ENCODE peak calls at places on chromosomes 16 and 17, in nine cellular contexts. U is fibroblast of the aortic adventitia, K is progenitor cell of endocrine pancreas, S is osteocyte, R is Calu3, I is GM12878, B is hepatocyte, M is left lung, N is body of pancreas. E is an unnamed sample.
A peak's percentile ranks its signal among the peaks of the same experiment; 100 is the strongest.

GRCh38 chr17:40714473-40714872 is 10.9 kb upstream of the KRT24 start:
- DNase-seq in U (no peak), K (no peak), S (no peak), R (no peak), I (no peak), B (no peak), M (no peak), N (no peak), E (no peak)

GRCh38 chr17:28944343-28944742 is 7.0 kb downstream of the PHF12 start:
- DNase-seq in U (no peak), K (no peak), S (no peak), R (no peak), I (no peak), B (no peak), M (no peak), N (no peak), E (no peak)

GRCh38 chr16:84095466-84095865 is 21.3 kb downstream of the MBTPS1 start:
- DNase-seq in U (no peak), K (no peak), S (peak; percentile 71), R (no peak), I (no peak), B (no peak), M (no peak), N (no peak), E (no peak)

GRCh38 chr17:31394544-31394943 is 3.1 kb downstream of the RAB11FIP4 start:
- DNase-seq in U (peak; percentile 83), K (peak; percentile 84), S (peak; percentile 91), R (no peak), I (no peak), B (peak; percentile 89), M (peak; percentile 64), N (peak; percentile 51), E (peak; percentile 44)

GRCh38 chr16:84007946-84008345 is 34.6 kb downstream of the SLC38A8 start:
- DNase-seq in U (no peak), K (no peak), S (no peak), R (no peak), I (no peak), B (no peak), M (no peak), N (no peak), E (no peak)

GRCh38 chr17:61410555-61411089 is 11.0 kb downstream of the TBX2 start:
- DNase-seq in U (peak; percentile 53), K (peak; percentile 81), S (no peak), R (no peak), I (no peak), B (peak; percentile 93), M (peak; percentile 82), N (peak; percentile 52), E (no peak)

GRCh38 chr17:72205357-72205756 is 84.5 kb downstream of the SOX9 start:
- DNase-seq in U (no peak), K (no peak), S (no peak), R (no peak), I (no peak), B (no peak), M (no peak), N (no peak), E (no peak)

GRCh38 chr17:73069164-73069774 is 23.2 kb downstream of the SLC39A11 start:
- DNase-seq in U (no peak), K (no peak), S (no peak), R (no peak), I (no peak), B (no peak), M (no peak), N (no peak), E (no peak)

GRCh38 chr16:49658491-49658890 is 197.4 kb downstream of the ZNF423 start:
- DNase-seq in U (no peak), K (no peak), S (no peak), R (no peak), I (no peak), B (no peak), M (no peak), N (no peak), E (no peak)

GRCh38 chr17:75695141-75695829 is 26.0 kb upstream of the ITGB4 start:
- DNase-seq in U (no peak), K (no peak), S (no peak), R (no peak), I (no peak), B (no peak), M (no peak), N (no peak), E (no peak)

GRCh38 chr17:62093188-62094155 is 28.4 kb upstream of the MED13 start:
- DNase-seq in U (peak; percentile 85), K (no peak), S (no peak), R (no peak), I (peak; percentile 90), B (no peak), M (no peak), N (no peak), E (peak; percentile 87)

GRCh38 chr17:63496663-63497400 is 20.0 kb downstream of the ACE start:
- DNase-seq in U (no peak), K (no peak), S (no peak), R (no peak), I (no peak), B (no peak), M (no peak), N (no peak), E (no peak)

GRCh38 chr16:46859719-46860152 is 24.4 kb upstream of the GPT2 start:
- DNase-seq in U (peak; percentile 78), K (no peak), S (no peak), R (peak; percentile 84), I (no peak), B (peak; percentile 56), M (no peak), N (no peak), E (peak; percentile 95)

GRCh38 chr17:58535431-58535830 is 21.0 kb upstream of the MTMR4 start:
- DNase-seq in U (peak; percentile 56), K (no peak), S (no peak), R (no peak), I (no peak), B (no peak), M (no peak), N (no peak), E (peak; percentile 36)

GRCh38 chr17:69972251-69972650 is 102.8 kb upstream of the KCNJ16 start:
- DNase-seq in U (no peak), K (no peak), S (no peak), R (no peak), I (no peak), B (no peak), M (no peak), N (no peak), E (no peak)

GRCh38 chr16:87464691-87465300 is 28.0 kb downstream of the ZCCHC14 start:
- DNase-seq in U (peak; percentile 98), K (no peak), S (no peak), R (peak; percentile 14), I (no peak), B (peak; percentile 80), M (peak; percentile 90), N (peak; percentile 77), E (peak; percentile 57)

DNA sequence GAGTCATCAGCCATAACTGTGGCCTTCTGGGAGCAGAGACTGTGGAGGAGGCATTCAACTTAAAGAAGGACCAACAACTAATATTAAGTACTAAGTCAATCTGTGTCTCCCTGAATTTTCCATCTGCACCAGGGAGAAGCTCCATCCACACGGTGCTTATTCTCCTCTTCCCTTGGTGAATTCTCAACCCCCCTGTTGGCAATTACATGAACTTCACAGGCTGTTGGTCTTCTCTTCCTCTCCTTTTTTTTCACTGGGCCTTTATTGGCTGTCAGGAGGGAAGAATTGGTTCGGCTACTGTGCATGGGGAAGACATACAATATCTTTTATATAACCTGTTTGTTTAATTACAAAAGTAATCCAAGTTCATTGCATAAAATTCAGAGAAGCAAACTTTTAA is 152.8 kb upstream of the IRX6 start:
- DNase-seq in U (no peak), K (no peak), S (no peak), R (no peak), I (no peak), B (no peak), M (no peak), N (no peak), E (no peak)
- TF ChIP-seq CTCF in U (no peak), K (no peak), S (no peak), R (no peak), I (no peak), B (no peak), M (no peak), N (no peak), E (no peak)

DNA sequence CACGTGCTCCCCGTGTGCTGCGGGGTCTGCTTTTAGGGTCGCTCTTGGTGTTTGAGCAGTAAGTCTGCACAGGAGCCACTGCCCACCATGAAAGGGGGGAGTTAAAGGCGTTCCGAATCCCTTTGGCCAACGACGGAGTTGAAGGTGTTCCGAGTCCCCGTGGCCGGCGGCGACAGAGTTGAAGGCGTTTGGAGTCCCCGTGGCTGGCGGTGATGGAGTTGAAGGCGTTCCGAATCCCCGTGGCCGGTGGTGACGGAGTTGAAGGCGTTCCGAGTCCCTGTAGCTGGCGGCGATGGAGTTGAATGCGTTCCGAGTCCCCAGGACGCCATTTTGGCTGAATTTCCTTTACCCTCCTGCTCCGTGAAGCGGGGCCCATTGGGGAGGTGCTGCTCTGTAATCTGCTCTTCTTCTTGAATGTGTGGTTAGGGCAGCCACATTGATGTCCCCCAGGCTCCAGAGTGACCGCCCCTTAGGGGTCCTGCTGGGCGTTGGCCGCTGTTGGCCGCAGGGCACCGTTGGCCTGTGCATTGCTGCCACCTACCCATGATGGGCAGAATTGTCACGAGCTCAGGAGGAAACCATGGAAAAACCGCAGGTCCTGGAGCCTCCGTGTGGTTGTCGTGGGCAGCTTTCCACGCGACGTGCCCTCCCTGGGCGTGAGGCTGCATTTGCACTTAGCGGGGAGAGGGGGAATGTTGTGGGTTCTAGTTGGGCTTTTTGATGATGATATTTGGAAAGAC is 73.7 kb upstream of the ZNF750 start:
- DNase-seq in U (no peak), K (no peak), S (no peak), R (peak; percentile 32), I (no peak), B (no peak), M (no peak), N (no peak), E (peak; percentile 16)
- TF ChIP-seq CTCF in U (no peak), K (peak; percentile 43), S (peak; percentile 41), R (peak; percentile 38), I (no peak), B (peak; percentile 37), M (peak; percentile 5), N (peak; percentile 48), E (peak; percentile 14)

GRCh38 chr17:35022536-35023063 is 40.9 kb downstream of the RFFL start:
- DNase-seq in U (peak; percentile 88), K (no peak), S (peak; percentile 93), R (no peak), I (no peak), B (peak; percentile 77), M (peak; percentile 86), N (peak; percentile 66), E (peak; percentile 73)
- TF ChIP-seq CTCF in U (peak; percentile 61), K (no peak), S (peak; percentile 53), R (no peak), I (no peak), B (no peak), M (peak; percentile 11), N (no peak), E (no peak)

DNA sequence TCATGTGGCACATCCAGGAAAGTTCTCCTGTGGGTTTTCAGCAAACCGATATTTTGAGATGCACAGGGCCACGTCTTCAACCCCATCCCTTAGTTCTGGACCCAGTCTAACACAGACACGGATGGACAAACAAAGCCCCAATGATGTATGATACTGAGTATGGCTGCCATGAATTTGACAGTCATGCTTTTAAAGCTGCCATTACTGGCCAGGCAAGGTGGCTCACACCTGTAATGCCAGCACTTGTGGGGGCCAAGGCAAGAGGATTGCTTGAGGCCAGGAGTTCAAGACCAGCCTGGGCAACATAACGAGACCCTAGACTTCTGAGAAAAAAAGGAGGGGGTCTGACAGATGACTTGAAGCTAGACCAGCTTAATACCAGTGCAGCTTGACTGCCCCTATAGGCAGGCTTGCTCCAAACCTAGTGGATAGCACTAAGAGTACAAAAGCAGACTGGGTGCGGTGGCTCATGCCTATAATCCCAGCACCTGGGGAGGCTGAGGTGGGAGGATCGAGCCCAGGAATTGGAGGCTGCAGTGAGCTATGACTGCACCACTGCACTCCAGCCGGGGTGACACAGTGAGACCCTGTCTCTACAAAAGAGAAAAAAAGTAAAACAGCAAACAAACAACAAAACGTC is 10.8 kb upstream of the ZNF629 start:
- DNase-seq in U (no peak), K (no peak), S (no peak), R (no peak), I (no peak), B (no peak), M (no peak), N (no peak), E (no peak)
- TF ChIP-seq CTCF in U (peak; percentile 22), K (no peak), S (no peak), R (no peak), I (peak; percentile 6), B (no peak), M (no peak), N (no peak), E (no peak)